ENCODE peak calls at places on chromosomes 7 and 10, in seven cellular contexts. B is HCT116, T is HepG2, D is K562, A is SK-N-SH, S is H1, P is GM12878. F is an unnamed sample.

GRCh38 chr7:41708621-41709358 is 5.9 kb upstream of the INHBA start:
- DNase-seq in D (no peak), B (no peak), A (no peak), P (no peak), T (no peak), S (no peak), F (no peak)

GRCh38 chr7:44944821-44945220 is 34.0 kb downstream of the MYO1G start:
- DNase-seq in A (no peak), S (no peak), B (no peak), P (no peak), T (no peak), D (no peak), F (no peak)

GRCh38 chr7:2670720-2671391 is 17.1 kb upstream of the AMZ1 start:
- DNase-seq in S (peak), D (peak), P (no peak), B (peak), A (peak), T (peak), F (peak)

GRCh38 chr7:155893176-155893575 is 80.9 kb upstream of the SHH start:
- DNase-seq in A (no peak), S (no peak), D (no peak), T (no peak), P (no peak), B (no peak), F (no peak)

GRCh38 chr7:28509256-28510021 is 97.1 kb downstream of the CREB5 start:
- DNase-seq in T (no peak), B (no peak), S (no peak), D (no peak), P (peak), A (no peak), F (no peak)

GRCh38 chr7:19062216-19062615 is 55.2 kb downstream of the TWIST1 start:
- DNase-seq in S (no peak), A (no peak), B (no peak), P (no peak), D (no peak), T (no peak), F (no peak)

GRCh38 chr7:134367956-134368749 is 51.4 kb upstream of the SLC35B4 start:
- DNase-seq in B (no peak), T (no peak), D (no peak), P (no peak), S (no peak), A (no peak), F (no peak)

GRCh38 chr7:93902777-93903423 is 3.5 kb upstream of the GNGT1 start:
- DNase-seq in B (peak), P (no peak), T (peak), D (peak), S (peak), A (peak), F (peak)

GRCh38 chr10:73859441-73860049 is 14.8 kb downstream of the CAMK2G start:
- DNase-seq in B (no peak), A (no peak), S (no peak), T (no peak), P (peak), D (peak), F (no peak)

GRCh38 chr7:29606287-29606721 is 42.7 kb downstream of the PRR15 start:
- DNase-seq in T (peak), A (peak), D (peak), B (no peak), S (no peak), P (no peak), F (no peak)

GRCh38 chr7:106848851-106849442 is 16.1 kb upstream of the PIK3CG start:
- DNase-seq in B (no peak), A (no peak), S (no peak), D (peak), T (no peak), P (no peak), F (no peak)

GRCh38 chr7:136294977-136295376 is 317.8 kb upstream of the MTPN start:
- DNase-seq in A (no peak), P (no peak), T (no peak), B (no peak), D (peak), S (no peak), F (peak)

GRCh38 chr10:61465807-61466425 is 12.7 kb upstream of the TMEM26 start:
- DNase-seq in T (no peak), P (no peak), S (no peak), D (peak), B (no peak), A (no peak), F (peak)

GRCh38 chr7:2497500-2498336 is 21.5 kb upstream of the GRIFIN start:
- DNase-seq in B (no peak), S (peak), D (no peak), P (no peak), T (no peak), A (no peak), F (no peak)

GRCh38 chr10:31069411-31069810 is 37.7 kb upstream of the ZNF438 start:
- DNase-seq in T (no peak), D (no peak), B (no peak), P (no peak), S (no peak), A (no peak), F (no peak)

GRCh38 chr10:3783313-3783689 is 1.7 kb downstream of the KLF6 start:
- DNase-seq in P (peak), A (peak), S (peak), B (no peak), D (no peak), T (no peak), F (peak)

GRCh38 chr7:38584443-38585210 is 46.5 kb downstream of the AMPH start:
- DNase-seq in A (no peak), B (no peak), P (no peak), T (no peak), D (no peak), S (no peak), F (no peak)

GRCh38 chr10:76558586-76558985 is 1079.0 kb downstream of the KCNMA1 start:
- DNase-seq in A (no peak), S (no peak), P (no peak), B (no peak), D (no peak), T (peak), F (peak)

GRCh38 chr7:19333706-19334105 is 188.5 kb upstream of the FERD3L start:
- DNase-seq in B (no peak), T (no peak), A (no peak), S (no peak), D (no peak), P (no peak), F (no peak)

GRCh38 chr7:108525327-108525984 is 479 bp downstream of the PNPLA8 start:
- DNase-seq in B (peak), T (peak), S (no peak), P (no peak), D (peak), A (peak), F (peak)

GRCh38 chr7:42639930-42640329 is 271.9 kb downstream of the C7orf25 start:
- DNase-seq in P (no peak), T (no peak), S (no peak), A (no peak), D (no peak), B (no peak), F (peak)

GRCh38 chr10:95794195-95794594 is 38.2 kb downstream of the ENTPD1 start:
- DNase-seq in S (no peak), D (no peak), P (no peak), B (no peak), T (no peak), A (no peak), F (no peak)

GRCh38 chr10:35369049-35369760 is 32.9 kb downstream of the CCNY start:
- DNase-seq in B (no peak), S (no peak), D (no peak), P (no peak), A (no peak), T (no peak), F (no peak)

GRCh38 chr10:43594944-43595589 is 11.2 kb upstream of the ZNF485 start:
- DNase-seq in B (no peak), T (no peak), S (no peak), P (peak), D (peak), A (no peak), F (no peak)

GRCh38 chr10:14686356-14686755 is 88.3 kb downstream of the FAM107B start:
- DNase-seq in T (no peak), S (no peak), A (no peak), D (no peak), P (no peak), B (no peak), F (no peak)

GRCh38 chr7:81211204-81211603 is 292.4 kb upstream of the SEMA3C start:
- DNase-seq in S (no peak), P (no peak), B (no peak), T (no peak), D (no peak), A (no peak), F (no peak)

GRCh38 chr10:106609867-106610266 is 554.6 kb downstream of the SORCS1 start:
- DNase-seq in D (peak), A (peak), T (no peak), B (no peak), P (no peak), S (no peak), F (no peak)

GRCh38 chr10:974038-974784 is 14.0 kb upstream of the GTPBP4 start:
- DNase-seq in T (peak), B (no peak), P (peak), D (no peak), S (no peak), A (no peak), F (peak)

DNA sequence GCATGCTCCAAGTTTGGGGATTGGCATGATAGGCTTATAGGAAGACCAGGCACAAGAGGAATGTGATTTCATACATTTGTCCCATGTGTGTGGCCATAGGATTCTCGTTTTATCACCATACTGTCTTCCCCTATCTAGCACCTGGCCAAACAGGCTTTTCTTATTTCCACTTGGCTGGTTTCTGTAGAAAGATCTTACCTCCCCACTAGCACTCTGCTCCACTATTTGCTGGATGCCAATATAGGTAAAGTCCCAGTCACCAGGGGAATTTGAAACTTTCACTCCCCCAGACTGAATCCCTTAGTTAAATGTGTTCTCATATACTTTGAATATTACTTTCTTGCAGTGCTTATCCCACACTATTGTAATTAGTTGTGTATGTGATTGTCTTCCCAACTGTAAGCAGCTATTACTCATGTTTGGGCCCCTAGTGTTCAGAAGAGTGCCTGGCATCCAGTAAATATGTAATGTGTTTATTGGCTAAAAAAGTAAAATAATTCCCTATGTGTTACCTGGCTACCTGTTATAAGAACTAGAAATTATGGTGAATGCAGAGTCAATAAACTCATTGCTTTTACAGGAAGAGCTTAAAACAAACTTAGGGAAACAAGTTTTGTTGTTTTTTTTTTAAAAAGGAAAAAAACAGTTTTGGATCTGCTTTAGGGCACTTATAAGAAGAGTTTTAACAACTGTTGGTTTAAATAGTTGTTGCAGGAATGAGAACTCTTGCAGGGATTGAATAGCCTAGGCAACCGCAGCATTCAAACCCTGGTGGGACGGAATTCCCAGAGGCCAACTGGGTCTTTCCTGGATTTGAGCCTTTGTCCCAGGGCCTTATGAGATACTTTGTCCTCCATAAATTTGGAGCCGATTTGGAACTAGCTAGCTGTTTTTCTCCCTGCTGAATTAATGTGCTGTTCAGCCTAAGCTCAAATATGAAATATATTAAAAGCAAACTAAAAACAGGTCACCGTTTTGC is 109.2 kb downstream of the LRMDA start:
- DNase-seq in A (no peak), P (no peak), S (no peak), D (no peak), T (no peak), B (no peak), F (no peak)
- TF ChIP-seq JUND in A (no peak), P (no peak), S (no peak), D (no peak), T (no peak), B (no peak), F (no peak)

GRCh38 chr10:124494050-124494807 is 32.6 kb downstream of the LHPP start:
- DNase-seq in T (no peak), A (no peak), B (no peak), D (no peak), S (no peak), P (no peak), F (no peak)

GRCh38 chr10:124496620-124497019 is 35.0 kb downstream of the LHPP start:
- DNase-seq in P (no peak), A (no peak), D (no peak), S (no peak), T (no peak), B (no peak), F (no peak)

GRCh38 chr10:124496150-124496549 is 34.5 kb downstream of the LHPP start:
- DNase-seq in A (peak), P (no peak), D (no peak), S (no peak), B (no peak), T (no peak), F (no peak)

GRCh38 chr10:124495176-124495575 is 33.6 kb downstream of the LHPP start:
- DNase-seq in S (no peak), B (no peak), D (no peak), A (no peak), P (no peak), T (no peak), F (no peak)

DNA sequence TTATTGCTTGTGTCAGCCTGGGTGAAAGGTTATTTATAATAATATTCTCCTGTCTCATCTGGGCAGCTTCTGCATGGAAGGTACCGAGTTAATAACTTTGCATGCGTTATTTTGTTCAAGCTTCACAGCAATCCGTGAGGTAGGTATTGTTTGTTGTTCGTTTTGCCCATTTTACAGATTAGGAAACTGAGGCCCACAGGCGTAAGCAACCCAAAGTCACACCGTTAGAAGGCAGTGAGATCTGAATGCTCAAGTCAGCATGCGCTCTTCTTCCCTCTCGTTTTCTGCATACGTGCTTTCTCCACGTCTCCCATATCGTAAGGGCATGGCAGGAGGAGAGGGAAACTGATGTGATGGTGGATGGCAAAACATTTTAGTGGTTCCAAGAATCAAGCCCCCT is 34.1 kb downstream of the LHPP start:
- DNase-seq in T (no peak), S (no peak), P (no peak), A (no peak), B (no peak), D (no peak), F (no peak)
- TF ChIP-seq JUND in T (no peak), S (no peak), P (no peak), A (no peak), B (no peak), D (no peak), F (no peak)

GRCh38 chr10:78867555-78867939 is 201.2 kb upstream of the ZMIZ1 start:
- DNase-seq in T (no peak), A (no peak), S (peak), B (no peak), P (no peak), D (no peak), F (no peak)

GRCh38 chr10:78865518-78865835 is 203.3 kb upstream of the ZMIZ1 start:
- DNase-seq in D (no peak), A (no peak), P (no peak), T (no peak), B (no peak), S (no peak), F (no peak)

GRCh38 chr10:78865931-78866717 is 202.6 kb upstream of the ZMIZ1 start:
- DNase-seq in T (no peak), D (no peak), P (no peak), S (peak), A (no peak), B (no peak), F (no peak)

GRCh38 chr10:78868048-78868447 is 200.7 kb upstream of the ZMIZ1 start:
- DNase-seq in S (no peak), D (no peak), T (no peak), P (no peak), B (no peak), A (no peak), F (no peak)

GRCh38 chr10:78866731-78867554 is 201.8 kb upstream of the ZMIZ1 start:
- DNase-seq in A (peak), S (peak), D (no peak), B (no peak), P (no peak), T (no peak), F (no peak)
- TF ChIP-seq JUND in A (no peak), S (no peak), D (no peak), B (no peak), P (no peak), T (no peak), F (no peak)

GRCh38 chr7:97025983-97026704 is 1.5 kb upstream of the DLX5 start:
- DNase-seq in D (no peak), A (no peak), T (no peak), P (no peak), B (no peak), S (peak), F (no peak)

GRCh38 chr7:97026705-97027426 is 2.2 kb upstream of the DLX5 start:
- DNase-seq in S (no peak), D (no peak), A (no peak), B (no peak), T (no peak), P (no peak), F (no peak)

GRCh38 chr7:97024209-97025129 is at the start of gene DLX5:
- DNase-seq in B (no peak), S (peak), D (no peak), A (peak), T (peak), P (no peak), F (peak)

GRCh38 chr7:97025130-97025499 is 484 bp upstream of the DLX5 start:
- DNase-seq in D (no peak), B (no peak), T (no peak), S (no peak), A (no peak), P (no peak), F (no peak)

GRCh38 chr7:97027427-97028234 is 3.0 kb upstream of the DLX5 start:
- DNase-seq in P (peak), T (peak), D (peak), B (peak), S (peak), A (peak), F (peak)
- TF ChIP-seq JUND in P (no peak), T (no peak), D (peak), B (no peak), S (no peak), A (no peak), F (no peak)

DNA sequence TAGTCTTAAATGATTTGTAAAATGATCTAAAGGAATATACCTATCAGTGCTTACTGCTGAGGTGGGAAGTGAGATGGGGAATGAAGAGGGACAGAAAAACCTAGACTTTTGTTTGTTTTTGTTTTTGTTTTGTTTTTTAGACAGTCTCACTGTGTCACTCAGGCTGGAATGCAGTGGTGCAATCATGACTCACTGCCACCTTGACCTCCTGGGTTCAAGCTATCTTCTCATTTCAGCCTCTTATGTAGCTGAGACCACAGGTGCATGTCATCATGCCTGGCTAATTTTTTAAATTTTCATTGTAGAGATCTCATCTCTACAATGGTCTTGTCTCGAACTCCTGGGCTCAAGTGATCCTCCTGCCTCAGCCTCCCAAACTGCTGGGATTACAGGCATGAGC is 116.4 kb upstream of the SEM1 start:
- DNase-seq in S (no peak), B (no peak), T (peak), P (no peak), A (no peak), D (no peak), F (no peak)
- TF ChIP-seq JUND in S (no peak), B (no peak), T (peak), P (no peak), A (no peak), D (peak), F (no peak)

GRCh38 chr7:48497521-48497920 is 326.3 kb downstream of the ABCA13 start:
- DNase-seq in D (no peak), B (no peak), A (no peak), S (no peak), P (no peak), T (no peak), F (no peak)
- TF ChIP-seq JUND in D (no peak), B (no peak), A (no peak), S (no peak), P (no peak), T (no peak), F (no peak)

DNA sequence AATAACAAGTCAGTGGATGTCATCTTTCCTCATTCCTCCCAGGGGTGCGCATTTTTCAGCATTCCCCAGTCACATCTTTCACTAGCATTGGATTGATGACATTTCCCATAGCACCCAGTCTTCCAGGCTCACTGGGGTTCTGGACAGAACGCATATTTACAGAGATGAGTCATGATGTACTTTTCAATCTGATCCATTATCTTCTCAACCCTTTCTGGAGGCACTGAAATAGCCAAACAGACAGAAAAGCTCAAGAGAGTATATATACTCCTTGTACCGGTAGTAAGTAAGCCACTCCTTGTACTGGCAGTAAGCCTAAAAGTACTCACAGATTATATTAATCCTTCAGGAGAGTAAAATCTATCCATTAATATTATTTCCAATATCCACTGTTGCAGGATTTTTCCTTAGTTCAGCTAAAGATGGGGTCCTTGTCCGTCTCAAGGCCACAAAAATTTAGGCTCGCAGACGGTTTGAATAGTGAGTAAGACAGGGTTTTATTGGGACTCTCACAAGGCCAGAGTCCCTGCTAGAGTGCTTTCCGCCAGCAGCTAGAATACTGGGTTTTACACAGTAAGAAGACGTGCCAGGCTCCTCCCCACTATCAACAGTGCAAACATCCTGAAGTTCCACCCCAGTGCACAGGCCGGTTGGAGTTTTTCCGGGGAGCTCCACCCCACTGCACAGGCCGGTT is 60.8 kb downstream of the MDH2 start:
- DNase-seq in D (peak), A (no peak), T (peak), P (no peak), B (no peak), S (no peak), F (peak)
- TF ChIP-seq JUND in D (peak), A (peak), T (peak), P (no peak), B (no peak), S (no peak), F (peak)

F was measured in T47D.